ENCODE peak calls at places on chromosomes 6 and 20, in four cellular contexts. Z, E, N and X are unnamed samples.

GRCh38 chr6:162442675-162443074 is 284.9 kb downstream of the PRKN start:
- DNase-seq in Z (no peak), E (no peak), N (no peak), X (peak; percentile 85)

GRCh38 chr6:167997642-167998041 is at the start of gene KIF25:
- DNase-seq in Z (no peak), E (no peak), N (no peak), X (no peak)

GRCh38 chr20:1324598-1325172 is 4.3 kb downstream of the SDCBP2 start:
- DNase-seq in Z (peak; percentile 73), E (no peak), N (no peak), X (no peak)

GRCh38 chr6:85826997-85827396 is 184.3 kb upstream of the SYNCRIP start:
- DNase-seq in Z (no peak), E (no peak), N (no peak), X (no peak)

GRCh38 chr6:68235192-68235812 is 399.8 kb upstream of the ADGRB3 start:
- DNase-seq in Z (no peak), E (no peak), N (no peak), X (no peak)

GRCh38 chr20:57460781-57461465 is 64.0 kb downstream of the CTCFL start:
- DNase-seq in Z (no peak), E (peak; percentile 61), N (no peak), X (no peak)

GRCh38 chr6:75296811-75297779 is 12.5 kb upstream of the TMEM30A start:
- DNase-seq in Z (no peak), E (no peak), N (peak; percentile 76), X (peak; percentile 78)

GRCh38 chr6:79586548-79586947 is 44.6 kb upstream of the SH3BGRL2 start:
- DNase-seq in Z (peak; percentile 40), E (no peak), N (no peak), X (peak; percentile 68)

GRCh38 chr6:31718294-31718693 is 3.1 kb downstream of the LY6G6D start:
- DNase-seq in Z (no peak), E (no peak), N (peak; percentile 23), X (no peak)